ENCODE peak calls at places on chromosome 4, in eight cellular contexts. S, F, A, X, N, G, M and T are unnamed samples.

GRCh38 chr4:71303850-71304249 is 35.0 kb upstream of the SLC4A4 start:
- DNase-seq in S (no peak), F (no peak), A (no peak), X (no peak), N (no peak), G (no peak), M (no peak), T (no peak)

GRCh38 chr4:7698586-7698985 is 241.1 kb downstream of the AFAP1 start:
- DNase-seq in S (peak; percentile 44), F (no peak), A (no peak), X (peak; percentile 33), N (no peak), G (peak; percentile 67), M (no peak), T (no peak)

GRCh38 chr4:120753854-120754253 is 168.7 kb downstream of the PRDM5 start:
- DNase-seq in S (peak; percentile 63), F (no peak), A (no peak), X (no peak), N (peak; percentile 21), G (peak; percentile 30), M (no peak), T (peak; percentile 42)

GRCh38 chr4:170794532-170794931 is 704.8 kb upstream of the AADAT start:
- DNase-seq in S (no peak), F (no peak), A (no peak), X (no peak), N (no peak), G (no peak), M (no peak), T (no peak)

GRCh38 chr4:136818811-136819210 is 713.5 kb downstream of the PCDH18 start:
- DNase-seq in S (no peak), F (no peak), A (no peak), X (no peak), N (no peak), G (no peak), M (no peak), T (no peak)

GRCh38 chr4:25098964-25099843 is 61.0 kb downstream of the SEPSECS start:
- DNase-seq in S (no peak), F (no peak), A (peak; percentile 51), X (no peak), N (peak; percentile 54), G (peak; percentile 43), M (no peak), T (no peak)

GRCh38 chr4:33780952-33781655 is 2463.2 kb downstream of the ARAP2 start:
- DNase-seq in S (no peak), F (peak; percentile 55), A (peak; percentile 66), X (no peak), N (no peak), G (no peak), M (no peak), T (no peak)

GRCh38 chr4:185778307-185778706 is 33.7 kb downstream of the SORBS2 start:
- DNase-seq in S (no peak), F (no peak), A (peak; percentile 41), X (no peak), N (no peak), G (no peak), M (no peak), T (no peak)

GRCh38 chr4:69092190-69092589 is 4.1 kb upstream of the UGT2B7 start:
- DNase-seq in S (no peak), F (no peak), A (peak; percentile 87), X (no peak), N (no peak), G (no peak), M (no peak), T (no peak)

GRCh38 chr4:5782829-5783476 is 72.0 kb downstream of the EVC start:
- DNase-seq in S (no peak), F (no peak), A (no peak), X (no peak), N (no peak), G (no peak), M (no peak), T (no peak)

GRCh38 chr4:166657261-166657660 is 577.0 kb downstream of the SPOCK3 start:
- DNase-seq in S (no peak), F (no peak), A (no peak), X (no peak), N (peak; percentile 39), G (no peak), M (no peak), T (no peak)

GRCh38 chr4:3220586-3221494 is 28.1 kb upstream of the MSANTD1 start:
- DNase-seq in S (no peak), F (no peak), A (no peak), X (no peak), N (no peak), G (no peak), M (no peak), T (no peak)

GRCh38 chr4:72896515-72896914 is 173.0 kb downstream of the COX18 start:
- DNase-seq in S (no peak), F (no peak), A (peak; percentile 35), X (peak; percentile 3), N (peak; percentile 46), G (no peak), M (no peak), T (no peak)

GRCh38 chr4:165874799-165875371 is 1.8 kb downstream of the TLL1 start:
- DNase-seq in S (peak; percentile 79), F (no peak), A (peak; percentile 61), X (peak; percentile 77), N (peak; percentile 70), G (peak; percentile 3), M (no peak), T (no peak)

GRCh38 chr4:169485084-169485483 is 127.3 kb downstream of the NEK1 start:
- DNase-seq in S (no peak), F (no peak), A (peak; percentile 23), X (no peak), N (no peak), G (no peak), M (no peak), T (no peak)

GRCh38 chr4:168440442-168441264 is 39.6 kb downstream of the DDX60L start:
- DNase-seq in S (no peak), F (peak; percentile 80), A (peak; percentile 71), X (no peak), N (peak; percentile 51), G (no peak), M (no peak), T (no peak)

GRCh38 chr4:143549924-143550323 is 36.4 kb downstream of the SMARCA5 start:
- DNase-seq in S (no peak), F (no peak), A (no peak), X (no peak), N (no peak), G (no peak), M (no peak), T (no peak)

GRCh38 chr4:157984285-157984911 is 188.4 kb downstream of the GASK1B start:
- DNase-seq in S (no peak), F (no peak), A (no peak), X (no peak), N (no peak), G (no peak), M (no peak), T (no peak)

GRCh38 chr4:96293806-96294205 is 453.9 kb downstream of the PDHA2 start:
- DNase-seq in S (no peak), F (no peak), A (peak; percentile 16), X (no peak), N (no peak), G (no peak), M (no peak), T (no peak)

GRCh38 chr4:24659241-24659961 is 75.0 kb upstream of the DHX15 start:
- DNase-seq in S (no peak), F (no peak), A (peak; percentile 50), X (peak; percentile 82), N (no peak), G (no peak), M (no peak), T (no peak)

GRCh38 chr4:1537410-1538095 is 131.3 kb upstream of the NKX1-1 start:
- DNase-seq in S (no peak), F (no peak), A (no peak), X (no peak), N (no peak), G (no peak), M (no peak), T (no peak)

DNA sequence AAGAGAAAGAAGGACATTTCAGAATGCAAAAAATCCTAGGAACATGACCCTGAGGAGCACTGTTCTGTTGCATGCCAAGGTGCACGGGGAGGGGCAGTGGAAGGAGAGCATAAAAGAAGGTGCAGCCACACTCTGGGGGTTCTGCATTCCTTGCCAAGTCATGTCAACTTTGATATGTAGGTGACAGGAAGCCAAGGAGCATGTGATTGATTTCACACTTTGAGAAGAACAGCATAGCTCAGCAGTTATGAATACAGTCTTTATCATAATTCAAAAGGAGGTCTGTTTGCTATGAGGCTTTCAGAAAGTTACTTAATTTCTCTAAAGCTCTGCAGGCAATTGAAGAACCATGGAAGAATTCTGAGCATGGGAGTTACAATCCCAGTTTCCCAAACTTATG is 50.6 kb downstream of the SCFD2 start:
- DNase-seq in S (no peak), F (no peak), A (no peak), X (peak; percentile 4), N (peak; percentile 28), G (no peak), M (peak; percentile 19), T (no peak)
- TF ChIP-seq EZH2phosphoT487 in S (no peak), F (no peak), A (no peak), X (no peak), N (no peak), G (no peak), M (no peak), T (no peak)

DNA sequence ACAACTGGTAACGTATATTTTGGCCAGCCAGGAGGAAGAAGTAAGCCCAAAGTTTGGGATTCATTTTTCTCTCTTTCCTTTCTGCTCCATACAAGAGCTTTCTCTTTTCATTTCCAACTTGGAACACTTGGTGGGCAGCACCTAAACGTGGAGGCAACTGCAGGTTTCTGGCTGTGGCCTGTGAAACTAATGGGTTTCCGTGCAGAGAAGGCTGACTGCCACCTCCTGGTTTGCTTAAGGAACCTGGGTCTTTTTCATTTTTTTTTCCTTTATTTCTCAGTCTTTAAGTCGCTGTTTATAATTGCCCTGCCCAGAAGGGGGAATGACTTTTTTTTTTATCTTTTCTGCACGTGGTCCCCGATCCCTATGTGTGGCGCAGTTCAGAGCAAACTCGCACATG is 15.4 kb downstream of the ZNF718 start:
- DNase-seq in S (no peak), F (no peak), A (no peak), X (peak; percentile 59), N (no peak), G (no peak), M (no peak), T (no peak)
- TF ChIP-seq CTCF in S (no peak), F (no peak), A (no peak), X (peak; percentile 31), N (no peak), G (no peak), M (no peak), T (no peak)

GRCh38 chr4:182973421-182974340 is 56.5 kb upstream of the DCTD start:
- DNase-seq in S (no peak), F (no peak), A (peak; percentile 5), X (peak; percentile 19), N (no peak), G (no peak), M (no peak), T (no peak)
- TF ChIP-seq EZH2phosphoT487 in S (no peak), F (no peak), A (no peak), X (no peak), N (no peak), G (no peak), M (no peak), T (no peak)

DNA sequence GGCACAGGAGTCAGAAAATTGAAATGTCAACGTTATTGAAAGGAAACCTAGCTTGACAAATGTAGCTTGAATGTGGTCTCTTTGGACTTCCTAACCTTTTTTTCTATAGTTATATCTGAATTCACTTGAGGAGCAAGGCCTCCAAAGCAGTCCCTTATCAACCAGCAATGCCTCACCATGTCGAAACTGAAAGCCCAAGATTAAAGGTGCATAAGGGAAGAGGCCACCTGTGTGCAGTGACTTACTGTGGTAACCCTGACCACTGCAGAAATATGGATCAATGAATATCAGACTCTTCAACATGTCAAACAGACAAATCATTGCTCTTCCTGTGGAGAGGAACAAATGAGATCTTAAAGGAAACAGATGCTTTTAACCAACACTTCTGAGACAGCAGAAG is 95.0 kb upstream of the GIMD1 start:
- DNase-seq in S (no peak), F (no peak), A (no peak), X (no peak), N (no peak), G (no peak), M (peak; percentile 71), T (no peak)
- TF ChIP-seq CTCF in S (no peak), F (no peak), A (no peak), X (no peak), N (no peak), G (no peak), M (no peak), T (no peak)